ENCODE peak calls at places on chromosomes 6 and 20, in nine cellular contexts. Z is ascending aorta; L is cardiac fibroblast; M is kidney epithelial cell; U is stimulated activated CD4-positive, alpha-beta T cell treated with anti-CD3 and anti-CD28 coated beads, TNF-alpha, amount 100 ng/mL, for 24 hours; P is iris pigment epithelial cell; X is uterus; C is activated CD4-positive, alpha-beta T cell treated with anti-CD3 and anti-CD28 coated beads for 24 hours; E is CD8-positive, alpha-beta memory T cell. I is an unnamed sample.
A peak's percentile ranks its signal among the peaks of the same experiment; 100 is the strongest.

GRCh38 chr20:25508083-25508770 is 77.1 kb downstream of the NINL start:
- DNase-seq in C (no peak), X (no peak), M (peak; percentile 80), U (no peak), E (no peak), P (peak; percentile 74), L (peak; percentile 75), Z (no peak), I (no peak)

GRCh38 chr20:59033093-59033492 is 958 bp upstream of the ATP5F1E start:
- DNase-seq in X (no peak), C (no peak), E (no peak), L (no peak), U (no peak), Z (no peak), M (no peak), P (no peak), I (no peak)

GRCh38 chr6:53862517-53863457 is 68.0 kb downstream of the LRRC1 start:
- DNase-seq in E (no peak), U (no peak), X (no peak), P (peak; percentile 56), M (no peak), L (peak; percentile 62), Z (peak; percentile 75), C (no peak), I (no peak)

GRCh38 chr6:138757131-138757530 is 16.4 kb upstream of the CCDC28A start:
- DNase-seq in C (no peak), Z (no peak), X (no peak), U (no peak), L (peak; percentile 16), E (no peak), P (peak; percentile 18), M (no peak), I (no peak)

GRCh38 chr6:122886475-122886874 is 97.4 kb downstream of the SMPDL3A start:
- DNase-seq in Z (no peak), C (no peak), P (no peak), X (no peak), L (no peak), E (no peak), U (no peak), M (no peak), I (no peak)

GRCh38 chr6:149871182-149871581 is 7.0 kb upstream of the LRP11 start:
- DNase-seq in C (no peak), Z (no peak), L (no peak), E (no peak), M (no peak), X (no peak), P (no peak), U (no peak), I (no peak)

GRCh38 chr20:61408951-61409740 is 157.1 kb downstream of the CDH4 start:
- DNase-seq in L (no peak), X (no peak), P (no peak), U (no peak), M (no peak), E (no peak), Z (no peak), C (no peak), I (no peak)

GRCh38 chr6:23212398-23212797 is 643.0 kb downstream of the HDGFL1 start:
- DNase-seq in P (no peak), U (no peak), C (no peak), M (no peak), L (no peak), Z (no peak), X (no peak), E (no peak), I (no peak)

GRCh38 chr6:39610229-39610628 is 115.0 kb downstream of the KIF6 start:
- DNase-seq in P (peak; percentile 1), E (no peak), Z (no peak), M (no peak), C (no peak), L (no peak), X (no peak), U (no peak), I (no peak)

GRCh38 chr6:4776967-4777925 is 1.0 kb downstream of the CDYL start:
- DNase-seq in L (peak; percentile 52), E (peak; percentile 15), M (no peak), C (no peak), P (peak; percentile 51), U (peak; percentile 29), X (peak; percentile 24), Z (no peak), I (peak; percentile 48)

GRCh38 chr6:136921521-136921935 is 573 bp upstream of the SLC35D3 start:
- DNase-seq in P (no peak), X (no peak), C (no peak), M (no peak), E (no peak), Z (no peak), U (no peak), L (no peak), I (no peak)

GRCh38 chr6:55089325-55089724 is 85.0 kb upstream of the HCRTR2 start:
- DNase-seq in M (no peak), U (no peak), Z (no peak), P (no peak), X (no peak), L (no peak), C (no peak), E (no peak), I (no peak)

GRCh38 chr6:48069280-48069679 is 41.7 kb downstream of the PTCHD4 start:
- DNase-seq in U (no peak), X (no peak), P (no peak), Z (no peak), M (no peak), L (no peak), E (no peak), C (no peak), I (no peak)

GRCh38 chr6:136728033-136728939 is 64.0 kb downstream of the MAP3K5 start:
- DNase-seq in M (no peak), U (no peak), Z (no peak), P (no peak), E (no peak), L (no peak), X (no peak), C (no peak), I (no peak)

GRCh38 chr6:158442309-158442705 is 117.6 kb upstream of the TMEM181 start:
- DNase-seq in P (no peak), L (no peak), C (no peak), U (no peak), X (no peak), M (no peak), E (no peak), Z (no peak), I (no peak)

GRCh38 chr6:159499034-159499433 is 194.0 kb downstream of the SOD2 start:
- DNase-seq in M (no peak), U (no peak), X (no peak), E (no peak), Z (no peak), P (no peak), C (no peak), L (no peak), I (no peak)

GRCh38 chr6:83057705-83058321 is 7.8 kb downstream of the UBE3D start:
- DNase-seq in X (no peak), Z (no peak), U (no peak), L (peak; percentile 69), P (peak; percentile 56), M (no peak), C (no peak), E (no peak), I (no peak)

GRCh38 chr20:25353754-25354705 is 36.6 kb downstream of the ABHD12 start:
- DNase-seq in L (no peak), X (no peak), Z (no peak), U (no peak), P (no peak), C (no peak), E (no peak), M (no peak), I (no peak)

GRCh38 chr6:75402296-75402695 is 91.3 kb downstream of the FILIP1 start:
- DNase-seq in M (no peak), C (no peak), E (no peak), U (no peak), X (peak; percentile 58), Z (peak; percentile 88), L (peak; percentile 78), P (peak; percentile 65), I (no peak)

GRCh38 chr6:24883618-24884017 is 52.1 kb downstream of the RIPOR2 start:
- DNase-seq in X (no peak), Z (no peak), U (peak; percentile 24), M (no peak), E (no peak), C (peak; percentile 25), L (peak; percentile 55), P (peak; percentile 64), I (no peak)

GRCh38 chr6:4336778-4337442 is 201.5 kb upstream of the ECI2 start:
- DNase-seq in M (peak; percentile 64), P (no peak), Z (no peak), U (no peak), L (peak; percentile 58), E (no peak), C (no peak), X (peak; percentile 71), I (no peak)

GRCh38 chr20:32539817-32540675 is 45.1 kb downstream of the NOL4L start:
- DNase-seq in Z (no peak), X (no peak), C (no peak), U (peak; percentile 65), E (peak; percentile 71), L (no peak), P (no peak), M (no peak), I (peak; percentile 78)

GRCh38 chr6:142926494-142927273 is 18.3 kb downstream of the HIVEP2 start:
- DNase-seq in P (peak; percentile 95), M (no peak), X (peak; percentile 84), U (peak; percentile 63), L (peak; percentile 92), E (peak; percentile 83), Z (peak; percentile 88), C (peak; percentile 41), I (peak; percentile 81)

GRCh38 chr6:44676826-44677433 is 289.4 kb downstream of the CDC5L start:
- DNase-seq in C (no peak), P (no peak), Z (no peak), L (no peak), E (no peak), X (no peak), M (no peak), U (no peak), I (no peak)

GRCh38 chr6:87095056-87095527 is at the start of gene CGA:
- DNase-seq in E (no peak), Z (no peak), M (no peak), P (no peak), X (no peak), U (no peak), L (no peak), C (no peak), I (no peak)

GRCh38 chr20:5072756-5073153 is 47.0 kb downstream of the PCNA start:
- DNase-seq in X (no peak), Z (no peak), C (no peak), U (no peak), E (no peak), P (no peak), L (no peak), M (no peak), I (no peak)